ENCODE peak calls at places on chromosomes 6 and 20, in five cellular contexts. L, R, B, T and F are unnamed samples. For H3K4me1, the result is how much of the 10 kb centered on the place peaks cover.

GRCh38 chr6:20790032-20790791 is 256.0 kb downstream of the CDKAL1 start:
- DNase-seq in L (no peak), R (no peak), B (no peak), T (no peak), F (no peak)

GRCh38 chr6:24537082-24537699 is 42.4 kb downstream of the ALDH5A1 start:
- DNase-seq in L (no peak), R (no peak), B (no peak), T (no peak), F (no peak)

GRCh38 chr6:107646176-107646575 is 156.3 kb downstream of the SOBP start:
- DNase-seq in L (peak), R (no peak), B (no peak), T (no peak), F (peak)

GRCh38 chr6:105642708-105643107 is 239.8 kb upstream of the PREP start:
- DNase-seq in L (no peak), R (no peak), B (peak), T (no peak), F (no peak)

GRCh38 chr6:96007663-96008062 is 8.1 kb upstream of the FUT9 start:
- DNase-seq in L (no peak), R (no peak), B (no peak), T (no peak), F (no peak)

GRCh38 chr20:22586645-22587310 is 2.4 kb upstream of the FOXA2 start:
- DNase-seq in L (no peak), R (no peak), B (no peak), T (peak), F (peak)

GRCh38 chr6:11398451-11399326 is 138.9 kb upstream of the TMEM170B start:
- DNase-seq in L (no peak), R (no peak), B (peak), T (peak), F (no peak)

GRCh38 chr20:46512943-46513844 is at the start of gene ZNF334:
- DNase-seq in L (peak), R (peak), B (peak), T (peak), F (no peak)

GRCh38 chr20:4234128-4234527 is 218.8 kb upstream of the RNF24 start:
- DNase-seq in L (no peak), R (no peak), B (peak), T (no peak), F (no peak)

GRCh38 chr20:1934578-1935573 is 39.7 kb downstream of the SIRPA start:
- DNase-seq in L (peak), R (no peak), B (peak), T (no peak), F (peak)

GRCh38 chr6:157893238-157893637 is 70.2 kb downstream of the SNX9 start:
- DNase-seq in L (no peak), R (no peak), B (no peak), T (no peak), F (no peak)

GRCh38 chr6:10736721-10737120 is 10.9 kb upstream of the TMEM14B start:
- DNase-seq in L (no peak), R (no peak), B (no peak), T (no peak), F (no peak)

GRCh38 chr20:21450572-21450971 is 53.2 kb upstream of the NKX2-4 start:
- DNase-seq in L (no peak), R (no peak), B (no peak), T (no peak), F (no peak)

GRCh38 chr6:139961190-139961589 is 586.7 kb upstream of the CITED2 start:
- DNase-seq in L (no peak), R (no peak), B (no peak), T (no peak), F (no peak)

GRCh38 chr6:43796168-43796567 is 26.2 kb downstream of the VEGFA start:
- DNase-seq in L (no peak), R (no peak), B (no peak), T (no peak), F (no peak)

GRCh38 chr6:84779380-84779779 is 15.0 kb upstream of the TBX18 start:
- DNase-seq in L (no peak), R (no peak), B (no peak), T (no peak), F (no peak)

GRCh38 chr6:157459327-157459726 is 78.3 kb downstream of the ZDHHC14 start:
- DNase-seq in L (no peak), R (no peak), B (no peak), T (no peak), F (no peak)

GRCh38 chr6:105482227-105482839 is 79.5 kb upstream of the PREP start:
- DNase-seq in L (peak), R (no peak), B (peak), T (no peak), F (peak)

GRCh38 chr20:4726710-4727391 is 5.1 kb downstream of the PRND start:
- DNase-seq in L (no peak), R (peak), B (peak), T (no peak), F (peak)

GRCh38 chr20:63461364-63461763 is 11.1 kb downstream of the KCNQ2 start:
- DNase-seq in L (no peak), R (no peak), B (no peak), T (no peak), F (no peak)

GRCh38 chr6:87869064-87869685 is 167.1 kb upstream of the AKIRIN2 start:
- DNase-seq in L (no peak), R (no peak), B (no peak), T (no peak), F (no peak)

GRCh38 chr6:31897612-31898199 is at the start of gene EHMT2:
- DNase-seq in L (peak), R (peak), B (peak), T (peak), F (peak)

GRCh38 chr6:21949211-21949801 is 347.5 kb downstream of the PRL start:
- DNase-seq in L (no peak), R (no peak), B (peak), T (no peak), F (no peak)

GRCh38 chr20:7399114-7399513 is 541.1 kb downstream of the HAO1 start:
- DNase-seq in L (no peak), R (no peak), B (no peak), T (no peak), F (no peak)

GRCh38 chr6:148431413-148431812 is 88.8 kb downstream of the SASH1 start:
- DNase-seq in L (no peak), R (no peak), B (no peak), T (peak), F (no peak)

GRCh38 chr20:19501476-19502115 is 256.5 kb upstream of the RIN2 start:
- DNase-seq in L (no peak), R (no peak), B (no peak), T (no peak), F (no peak)

GRCh38 chr6:107823047-107823557 is 1.0 kb downstream of the SCML4 start:
- DNase-seq in L (no peak), R (no peak), B (no peak), T (peak), F (no peak)

GRCh38 chr20:10447028-10447427 is 11.9 kb downstream of the SLX4IP start:
- DNase-seq in L (no peak), R (no peak), B (peak), T (no peak), F (no peak)

GRCh38 chr6:21587925-21588811 is 5.4 kb upstream of the SOX4 start:
- DNase-seq in L (no peak), R (peak), B (peak), T (no peak), F (no peak)

GRCh38 chr6:78864957-78865356 is 2.4 kb upstream of the IRAK1BP1 start:
- DNase-seq in L (no peak), R (no peak), B (no peak), T (no peak), F (no peak)

GRCh38 chr6:164795091-164795490 is 514.3 kb downstream of the C6orf118 start:
- DNase-seq in L (no peak), R (no peak), B (no peak), T (no peak), F (no peak)

GRCh38 chr20:10313215-10313614 is 94.6 kb downstream of the SNAP25 start:
- DNase-seq in L (no peak), R (no peak), B (no peak), T (no peak), F (no peak)

GRCh38 chr20:59804347-59804746 is 129.1 kb downstream of the SYCP2 start:
- DNase-seq in L (no peak), R (no peak), B (no peak), T (no peak), F (no peak)

GRCh38 chr6:167302796-167303195 is 11.7 kb downstream of the UNC93A start:
- DNase-seq in L (no peak), R (peak), B (no peak), T (no peak), F (no peak)

GRCh38 chr20:18267815-18268214 is 20.5 kb upstream of the ZNF133 start:
- DNase-seq in L (no peak), R (no peak), B (no peak), T (no peak), F (no peak)

GRCh38 chr6:42296614-42297013 is 79.0 kb upstream of the MRPS10 start:
- DNase-seq in L (no peak), R (no peak), B (peak), T (no peak), F (no peak)
- H3K4me1 ChIP-seq in L (under half), R (under half), B (under half), T (under half), F (under half)

GRCh38 chr6:163341671-163342070 is 72.8 kb upstream of the QKI start:
- DNase-seq in L (no peak), R (no peak), B (no peak), T (no peak), F (no peak)
- H3K27ac ChIP-seq in L (peak), R (no peak), B (no peak), T (no peak), F (peak)

GRCh38 chr20:33788351-33789049 is 22.6 kb upstream of the CHMP4B start:
- DNase-seq in L (no peak), R (no peak), B (no peak), T (no peak), F (no peak)

GRCh38 chr20:33790571-33790970 is 20.6 kb upstream of the CHMP4B start:
- DNase-seq in L (peak), R (no peak), B (no peak), T (no peak), F (no peak)

GRCh38 chr20:33791021-33791420 is 20.1 kb upstream of the CHMP4B start:
- DNase-seq in L (no peak), R (no peak), B (no peak), T (no peak), F (no peak)

GRCh38 chr20:33789858-33790182 is 21.3 kb upstream of the CHMP4B start:
- DNase-seq in L (no peak), R (no peak), B (no peak), T (no peak), F (no peak)

GRCh38 chr20:33789109-33789857 is 21.9 kb upstream of the CHMP4B start:
- DNase-seq in L (peak), R (no peak), B (peak), T (peak), F (peak)
- TF ChIP-seq POLR2A in L (no peak), R (no peak), B (no peak), T (no peak), F (no peak)

GRCh38 chr20:13416531-13416930 is 195.5 kb downstream of the ISM1 start:
- DNase-seq in L (no peak), R (no peak), B (no peak), T (no peak), F (no peak)

GRCh38 chr20:13418263-13419229 is 197.5 kb downstream of the ISM1 start:
- DNase-seq in L (no peak), R (no peak), B (no peak), T (no peak), F (no peak)

GRCh38 chr20:13420625-13421024 is 199.6 kb downstream of the ISM1 start:
- DNase-seq in L (no peak), R (no peak), B (no peak), T (no peak), F (no peak)

GRCh38 chr20:13422637-13423036 is 201.6 kb downstream of the ISM1 start:
- DNase-seq in L (no peak), R (no peak), B (peak), T (no peak), F (no peak)

GRCh38 chr20:13419445-13419844 is 198.4 kb downstream of the ISM1 start:
- DNase-seq in L (no peak), R (no peak), B (no peak), T (no peak), F (no peak)
- H3K4me1 ChIP-seq in L (under half), R (under half), B (under half), T (under half), F (under half)

DNA sequence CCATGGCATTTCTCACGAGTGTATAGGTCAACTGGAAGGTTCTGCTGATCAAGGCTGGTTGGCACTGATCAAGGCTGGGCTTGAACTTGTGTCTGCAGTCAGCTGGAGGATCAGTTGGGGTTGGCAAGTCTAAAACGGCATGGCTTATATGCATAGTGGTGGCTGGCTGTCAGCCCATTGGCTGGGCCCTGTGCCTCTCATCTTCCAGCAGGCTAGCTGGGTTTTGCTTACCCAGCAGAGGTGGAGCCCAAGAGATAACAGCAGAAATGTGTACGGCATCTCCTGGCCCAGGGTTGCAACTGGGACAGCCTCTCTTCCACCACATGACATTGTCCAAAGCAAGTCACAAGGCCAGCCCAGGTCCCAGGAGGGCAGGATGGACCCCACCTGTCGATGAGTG is 158.2 kb downstream of the BMP7 start:
- DNase-seq in L (no peak), R (no peak), B (no peak), T (no peak), F (no peak)
- H3K27ac ChIP-seq in L (no peak), R (no peak), B (no peak), T (no peak), F (no peak)

DNA sequence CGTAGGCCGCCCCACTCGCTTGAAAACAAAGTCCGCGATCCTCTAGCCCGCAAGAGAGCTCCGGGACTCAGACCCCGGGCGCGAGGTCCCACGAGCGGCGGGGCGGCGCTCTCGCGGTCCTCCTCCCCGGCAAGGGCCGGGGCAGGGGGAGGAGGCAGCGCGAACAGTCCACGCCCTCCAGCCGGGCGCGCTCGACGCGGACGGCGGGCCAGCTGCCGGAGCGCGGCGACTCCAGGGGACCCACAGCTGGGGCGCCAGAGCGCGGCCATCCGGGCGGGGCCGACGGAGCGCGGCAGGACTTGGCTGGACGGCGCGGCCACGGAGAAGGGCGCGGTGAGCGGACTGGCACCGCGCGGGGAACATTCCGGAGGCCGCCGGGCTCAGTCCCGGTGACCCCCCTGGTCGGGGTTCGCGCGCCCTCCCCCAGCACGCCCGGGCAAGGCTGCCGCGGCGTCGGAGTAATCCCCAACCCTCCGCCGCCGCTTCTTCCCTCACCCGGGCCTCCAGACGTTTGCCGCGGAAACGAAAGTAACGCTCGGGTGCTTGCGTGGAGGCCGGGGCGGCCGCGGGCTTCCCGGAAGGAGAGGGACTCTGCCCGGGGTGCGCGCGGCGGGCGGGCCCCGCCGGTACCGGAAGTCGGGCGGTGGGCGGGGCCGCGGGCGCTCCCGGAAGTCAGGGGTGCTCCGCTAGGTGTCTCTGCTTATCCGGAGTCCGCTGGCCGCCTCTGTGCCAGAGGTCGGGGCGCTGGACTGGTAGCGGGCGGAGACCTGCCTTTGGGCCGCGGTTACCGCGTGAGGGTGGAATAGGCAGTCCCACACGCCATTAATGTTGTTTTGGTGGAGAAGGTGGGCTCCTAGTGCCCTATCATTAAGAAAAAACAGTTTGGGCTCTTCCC is at the start of gene RIPK1:
- DNase-seq in L (peak), R (peak), B (peak), T (peak), F (peak)
- TF ChIP-seq POLR2A in L (peak), R (no peak), B (peak), T (peak), F (peak)

DNA sequence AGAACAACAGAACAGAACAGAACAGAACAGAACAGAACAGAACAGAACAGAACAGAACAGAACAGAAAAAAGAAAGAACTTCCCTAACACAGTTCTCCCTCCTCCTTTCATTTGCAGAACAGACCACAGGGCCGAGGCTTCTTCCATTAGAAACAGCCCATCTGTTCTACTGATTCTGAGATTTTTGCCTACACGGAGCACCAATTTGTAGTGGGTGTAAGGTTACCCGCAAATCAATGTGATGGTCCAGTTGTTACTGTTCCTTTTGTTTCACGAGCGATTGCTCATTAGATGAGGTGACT is 734 bp upstream of the OGFRL1 start:
- DNase-seq in L (no peak), R (no peak), B (no peak), T (no peak), F (no peak)
- H3K4me1 ChIP-seq in L (under half), R (under half), B (under half), T (under half), F (half or more)

GRCh38 chr6:26223213-26223612 is 136.0 kb downstream of the HFE start:
- DNase-seq in L (no peak), R (no peak), B (peak), T (no peak), F (no peak)
- H3K27ac ChIP-seq in L (no peak), R (peak), B (peak), T (peak), F (peak)

GRCh38 chr20:54167909-54168872 is 5.6 kb downstream of the CYP24A1 start:
- DNase-seq in L (no peak), R (no peak), B (peak), T (no peak), F (no peak)
- TF ChIP-seq POLR2A in L (no peak), R (no peak), B (no peak), T (no peak), F (no peak)

GRCh38 chr6:147170269-147170668 is 33.9 kb upstream of the STXBP5 start:
- DNase-seq in L (no peak), R (no peak), B (peak), T (no peak), F (no peak)

GRCh38 chr6:147176795-147177194 is 27.4 kb upstream of the STXBP5 start:
- DNase-seq in L (no peak), R (no peak), B (no peak), T (no peak), F (no peak)

GRCh38 chr6:147173675-147174339 is 30.4 kb upstream of the STXBP5 start:
- DNase-seq in L (no peak), R (no peak), B (no peak), T (no peak), F (no peak)

GRCh38 chr6:147169529-147169928 is 34.7 kb upstream of the STXBP5 start:
- DNase-seq in L (no peak), R (no peak), B (no peak), T (no peak), F (no peak)

GRCh38 chr6:147173140-147173539 is 31.1 kb upstream of the STXBP5 start:
- DNase-seq in L (no peak), R (no peak), B (no peak), T (no peak), F (no peak)
- H3K4me1 ChIP-seq in L (under half), R (under half), B (under half), T (under half), F (under half)